ENCODE peak calls at places on chromosome 22, in ten cellular contexts. K, O, A, W, V, F, T, P, E and I are unnamed samples.

GRCh38 chr22:30675436-30675835 is 7.8 kb upstream of the DUSP18 start:
- DNase-seq in T (peak; percentile 93), V (no peak), W (no peak), O (no peak), A (peak; percentile 18), E (no peak), P (no peak), F (no peak), K (no peak), I (no peak)

GRCh38 chr22:35192121-35192918 is 65.0 kb upstream of the HMGXB4 start:
- DNase-seq in O (no peak), P (no peak), T (no peak), W (no peak), V (no peak), E (no peak), K (no peak), F (no peak), A (no peak), I (no peak)

GRCh38 chr22:17269607-17270261 is 50.5 kb upstream of the ADA2 start:
- DNase-seq in E (no peak), T (peak; percentile 72), P (no peak), O (no peak), W (no peak), F (no peak), A (no peak), K (no peak), V (no peak), I (no peak)

GRCh38 chr22:39433476-39434242 is 23.2 kb upstream of the MGAT3 start:
- DNase-seq in V (no peak), F (no peak), P (no peak), E (no peak), T (no peak), K (no peak), W (no peak), A (no peak), O (no peak), I (no peak)

GRCh38 chr22:23230348-23231068 is 50.2 kb downstream of the BCR start:
- DNase-seq in T (no peak), P (no peak), F (no peak), K (no peak), O (peak; percentile 58), V (no peak), E (no peak), W (no peak), A (no peak), I (no peak)

GRCh38 chr22:39664485-39665200 is 94.1 kb downstream of the CACNA1I start:
- DNase-seq in O (peak; percentile 99), E (no peak), A (no peak), W (no peak), V (peak; percentile 56), K (no peak), T (no peak), P (peak; percentile 29), F (no peak), I (no peak)

GRCh38 chr22:40175571-40176105 is 2.1 kb upstream of the TNRC6B start:
- DNase-seq in V (no peak), A (no peak), K (no peak), E (no peak), O (no peak), P (no peak), T (no peak), F (no peak), W (no peak), I (no peak)

GRCh38 chr22:36660510-36660840 is 43.1 kb downstream of the CACNG2 start:
- DNase-seq in E (no peak), F (no peak), O (no peak), T (no peak), V (no peak), A (no peak), P (no peak), W (no peak), K (no peak), I (no peak)

GRCh38 chr22:43273902-43274484 is 69.2 kb downstream of the SCUBE1 start:
- DNase-seq in K (peak; percentile 70), W (no peak), T (peak; percentile 69), A (peak; percentile 50), O (peak; percentile 88), E (peak; percentile 33), V (peak; percentile 56), P (peak; percentile 48), F (peak; percentile 40), I (peak; percentile 71)

GRCh38 chr22:43078522-43078921 is 10.7 kb downstream of the TTLL1 start:
- DNase-seq in E (no peak), P (no peak), O (no peak), V (no peak), F (no peak), W (no peak), T (no peak), K (no peak), A (no peak), I (no peak)

GRCh38 chr22:50040717-50041116 is 17.4 kb downstream of the TTLL8 start:
- DNase-seq in V (no peak), F (no peak), T (no peak), O (no peak), A (no peak), K (no peak), P (no peak), W (no peak), E (no peak), I (no peak)

GRCh38 chr22:29744902-29745301 is 21.9 kb downstream of the ZMAT5 start:
- DNase-seq in O (no peak), F (no peak), W (no peak), A (peak; percentile 19), E (no peak), V (no peak), T (peak; percentile 98), K (peak; percentile 16), P (no peak), I (no peak)

GRCh38 chr22:38426628-38427027 is 28.4 kb downstream of the KCNJ4 start:
- DNase-seq in A (no peak), O (no peak), P (no peak), E (no peak), K (no peak), W (no peak), F (no peak), T (no peak), V (no peak), I (no peak)

GRCh38 chr22:29231971-29232959 is 26.6 kb downstream of the EMID1 start:
- DNase-seq in A (no peak), O (peak; percentile 26), P (no peak), V (no peak), K (no peak), W (no peak), F (no peak), E (no peak), T (peak; percentile 22), I (peak; percentile 11)

GRCh38 chr22:22768885-22769284 is 118.7 kb upstream of the IGLL5 start:
- DNase-seq in W (no peak), E (no peak), A (no peak), F (no peak), K (no peak), V (no peak), T (no peak), P (no peak), O (no peak), I (no peak)

GRCh38 chr22:33035276-33035863 is 22.8 kb downstream of the SYN3 start:
- DNase-seq in A (no peak), V (no peak), K (no peak), F (no peak), W (no peak), E (no peak), T (no peak), O (no peak), P (no peak), I (no peak)

GRCh38 chr22:45478108-45478771 is 24.4 kb upstream of the FBLN1 start:
- DNase-seq in P (no peak), F (no peak), V (no peak), A (no peak), K (peak; percentile 97), W (no peak), T (no peak), O (no peak), E (no peak), I (no peak)